ENCODE peak calls at places on chromosome 1, in five cellular contexts. P is mesenchymal stem cell, G is H9, S is H1, Z is trophoblast cell. O is an unnamed sample.

GRCh38 chr1:208047476-208047934 is 136.6 kb upstream of the CD34 start:
- DNase-seq in P (no peak), S (no peak), Z (no peak), G (no peak), O (no peak)

GRCh38 chr1:114076308-114076707 is 77.4 kb downstream of the SYT6 start:
- DNase-seq in P (no peak), G (no peak), S (no peak), Z (no peak), O (no peak)

GRCh38 chr1:37875833-37876232 is 16.4 kb upstream of the MTF1 start:
- DNase-seq in Z (no peak), S (no peak), G (no peak), P (peak), O (no peak)

GRCh38 chr1:23578311-23578996 is 19.2 kb upstream of the ID3 start:
- DNase-seq in G (no peak), S (no peak), P (peak), Z (no peak), O (no peak)

GRCh38 chr1:225451340-225451739 is 23.5 kb upstream of the LBR start:
- DNase-seq in P (no peak), G (no peak), S (no peak), Z (no peak), O (no peak)

GRCh38 chr1:107139833-107140702 is 771 bp upstream of the NTNG1 start:
- DNase-seq in P (peak), Z (peak), G (peak), S (peak), O (peak)

GRCh38 chr1:98188769-98189168 is 267.9 kb upstream of the DPYD start:
- DNase-seq in S (no peak), Z (no peak), G (no peak), P (no peak), O (no peak)

GRCh38 chr1:201988593-201988992 is 6.1 kb downstream of the RNPEP start:
- DNase-seq in S (no peak), G (no peak), P (no peak), Z (no peak), O (no peak)

GRCh38 chr1:24276791-24277190 is 42.4 kb upstream of the GRHL3 start:
- DNase-seq in G (no peak), S (no peak), P (peak), Z (no peak), O (no peak)

GRCh38 chr1:245153645-245154428 is 948 bp upstream of the KIF26B start:
- DNase-seq in G (peak), S (peak), P (peak), Z (no peak), O (peak)

GRCh38 chr1:36687312-36687711 is 204.6 kb upstream of the CSF3R start:
- DNase-seq in P (no peak), Z (no peak), G (peak), S (no peak), O (no peak)

GRCh38 chr1:83860506-83861221 is 138.3 kb downstream of the TTLL7 start:
- DNase-seq in S (peak), Z (peak), P (peak), G (peak), O (peak)

GRCh38 chr1:150072959-150073358 is 5.4 kb downstream of the VPS45 start:
- DNase-seq in Z (no peak), S (no peak), P (peak), G (no peak), O (no peak)

GRCh38 chr1:7121622-7121988 is 336.4 kb downstream of the CAMTA1 start:
- DNase-seq in Z (no peak), G (no peak), S (no peak), P (no peak), O (no peak)

GRCh38 chr1:4653328-4653660 is 1.1 kb upstream of the AJAP1 start:
- DNase-seq in P (no peak), Z (no peak), G (peak), S (peak), O (no peak)

GRCh38 chr1:221565718-221566117 is 176.2 kb downstream of the DUSP10 start:
- DNase-seq in P (no peak), Z (no peak), S (no peak), G (no peak), O (no peak)

GRCh38 chr1:89611721-89612120 is 21.2 kb upstream of the LRRC8C start:
- DNase-seq in Z (no peak), S (no peak), P (no peak), G (no peak), O (no peak)

GRCh38 chr1:160362168-160362941 is 4.5 kb upstream of the NHLH1 start:
- DNase-seq in P (no peak), S (no peak), G (no peak), Z (no peak), O (no peak)

GRCh38 chr1:231322880-231323530 is 14.6 kb downstream of the EXOC8 start:
- DNase-seq in P (no peak), S (no peak), Z (no peak), G (no peak), O (no peak)

GRCh38 chr1:216075339-216075738 is 347.9 kb downstream of the USH2A start:
- DNase-seq in S (no peak), P (peak), Z (no peak), G (peak), O (no peak)

GRCh38 chr1:31902509-31902857 is 35.7 kb downstream of the PTP4A2 start:
- DNase-seq in P (no peak), Z (no peak), G (no peak), S (no peak), O (no peak)

DNA sequence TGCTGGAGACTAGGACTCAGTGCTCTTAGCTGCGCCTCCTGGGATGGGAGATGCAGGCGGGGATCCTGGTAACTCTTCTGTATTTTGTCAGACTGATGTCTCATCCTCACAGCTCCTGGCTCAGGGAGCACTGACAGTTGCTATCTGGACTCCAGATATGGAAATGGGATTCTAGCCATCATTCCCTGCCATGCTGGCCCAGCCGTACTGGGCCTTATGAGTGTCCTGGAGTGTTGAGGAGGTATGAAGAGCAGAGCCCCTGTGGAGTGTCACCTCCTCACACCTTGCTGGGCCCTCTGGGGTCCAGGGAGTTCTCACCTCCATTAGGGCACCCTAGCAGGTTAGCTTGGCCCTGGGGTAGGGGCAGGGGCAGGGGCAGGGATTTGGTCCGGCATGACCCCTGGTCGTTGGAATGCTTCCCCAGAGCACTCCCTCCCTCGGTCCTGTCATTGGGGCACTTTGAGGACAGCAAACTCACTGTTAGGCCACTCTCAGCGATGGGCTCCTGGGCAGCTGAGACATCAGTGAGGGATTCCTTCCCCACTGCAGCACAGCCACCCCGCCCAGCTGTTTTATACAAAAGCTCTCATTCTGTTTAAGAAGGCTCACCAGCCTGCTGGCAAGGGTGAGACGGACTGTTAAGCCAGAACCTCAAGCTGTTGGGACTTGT is 86.8 kb upstream of the F3 start:
- DNase-seq in P (no peak), Z (peak), S (no peak), G (no peak), O (no peak)
- H3K14ac ChIP-seq in P (no peak), Z (no peak), S (no peak), G (no peak), O (no peak)

GRCh38 chr1:154627247-154628121 is 19.5 kb upstream of the ADAR start:
- DNase-seq in Z (peak), S (peak), G (peak), P (peak), O (peak)

GRCh38 chr1:154626456-154627246 is 18.7 kb upstream of the ADAR start:
- DNase-seq in P (no peak), S (no peak), G (no peak), Z (no peak), O (no peak)

GRCh38 chr1:154628122-154628405 is 20.1 kb upstream of the ADAR start:
- DNase-seq in G (no peak), Z (no peak), S (no peak), P (no peak), O (no peak)

GRCh38 chr1:154624756-154625643 is 17.0 kb upstream of the ADAR start:
- DNase-seq in Z (no peak), G (no peak), P (peak), S (no peak), O (no peak)

DNA sequence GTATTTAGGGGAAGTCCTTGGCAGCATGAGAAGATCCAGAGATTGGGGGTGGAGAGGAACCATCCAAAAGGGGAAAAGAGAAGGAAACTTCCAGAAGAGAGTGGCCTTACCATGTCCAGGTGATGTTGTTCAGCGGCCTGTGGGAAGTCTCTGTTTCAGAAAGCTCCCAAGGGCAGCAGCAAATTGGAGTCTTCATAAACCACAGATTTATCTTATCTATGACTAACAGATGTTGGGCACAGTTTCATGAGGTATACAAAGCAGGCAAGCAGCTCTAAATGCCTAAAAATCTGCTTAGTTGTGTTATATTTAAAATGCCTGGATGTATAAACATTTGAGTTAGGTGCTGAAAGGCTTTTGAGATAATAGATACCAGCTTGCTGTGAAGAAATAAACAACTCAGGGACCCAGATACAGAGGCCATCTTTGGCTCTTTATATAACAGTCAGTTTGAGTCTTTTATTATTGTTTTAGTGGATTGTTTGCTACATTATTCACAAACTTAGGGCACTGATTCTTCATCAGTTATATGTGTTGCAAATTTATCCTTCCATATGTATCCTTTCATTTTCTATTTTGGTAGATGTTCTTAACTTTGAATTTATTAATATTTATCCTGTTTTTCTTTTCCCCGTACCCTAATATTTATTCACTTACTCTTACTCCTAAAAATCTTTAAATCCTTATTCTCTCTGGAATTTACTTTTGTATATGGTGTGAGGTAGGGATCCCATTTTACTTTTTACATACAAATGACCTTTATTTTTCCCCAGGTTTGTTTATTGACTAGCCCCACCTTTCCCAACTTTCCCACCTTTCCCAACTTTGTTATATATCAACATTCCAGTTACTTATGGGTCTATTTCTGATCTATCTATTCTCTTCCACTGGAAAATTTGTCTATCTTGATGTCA is 21.4 kb upstream of the ADAR start:
- DNase-seq in Z (no peak), S (no peak), P (peak), G (no peak), O (no peak)
- H2AFZ ChIP-seq in Z (no peak), S (no peak), P (no peak), G (no peak), O (peak)

DNA sequence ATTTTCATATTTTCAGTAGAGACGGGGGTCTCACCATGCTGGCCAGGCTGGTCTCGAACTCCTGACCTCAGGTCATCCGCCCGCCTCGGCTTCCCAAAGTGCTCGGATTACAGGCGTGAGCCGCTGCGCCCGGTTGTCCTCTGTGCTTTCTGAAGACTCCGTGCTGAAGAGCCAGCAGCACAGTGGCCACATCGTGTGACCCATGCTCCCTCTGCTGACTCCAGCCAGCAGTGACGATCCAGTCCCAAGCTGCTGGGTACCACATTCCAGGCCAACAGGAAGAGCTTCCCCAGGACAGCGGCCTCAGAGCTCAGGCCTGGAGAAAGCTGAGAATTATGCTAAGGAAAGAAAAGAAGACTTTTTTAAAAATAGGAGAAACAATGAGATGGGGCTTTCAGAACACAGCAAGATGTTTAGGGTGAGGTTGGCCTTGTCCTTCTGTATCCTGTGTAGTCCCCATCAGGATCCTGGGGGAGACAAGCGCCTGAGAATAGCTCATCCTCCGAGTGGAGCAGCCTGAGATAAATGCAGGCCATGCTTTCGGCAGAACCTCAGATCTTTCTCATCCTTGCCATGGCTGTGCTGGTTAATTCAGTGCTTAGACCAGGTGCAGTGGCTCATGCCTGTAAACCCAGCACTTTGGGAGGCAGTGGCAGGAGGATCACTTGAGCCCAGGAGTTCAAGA is 207.1 kb downstream of the SLC35F3 start:
- DNase-seq in S (peak), P (peak), Z (peak), G (peak), O (peak)
- H2BK12ac ChIP-seq in S (no peak), P (no peak), Z (no peak), G (no peak), O (no peak)

GRCh38 chr1:213127074-213127473 is 76.0 kb downstream of the RPS6KC1 start:
- DNase-seq in S (no peak), G (no peak), P (no peak), Z (no peak), O (no peak)

GRCh38 chr1:213136190-213136917 is 85.3 kb downstream of the RPS6KC1 start:
- DNase-seq in P (no peak), G (no peak), S (no peak), Z (peak), O (no peak)

GRCh38 chr1:213135572-213135971 is 84.5 kb downstream of the RPS6KC1 start:
- DNase-seq in P (peak), S (no peak), G (no peak), Z (no peak), O (no peak)

DNA sequence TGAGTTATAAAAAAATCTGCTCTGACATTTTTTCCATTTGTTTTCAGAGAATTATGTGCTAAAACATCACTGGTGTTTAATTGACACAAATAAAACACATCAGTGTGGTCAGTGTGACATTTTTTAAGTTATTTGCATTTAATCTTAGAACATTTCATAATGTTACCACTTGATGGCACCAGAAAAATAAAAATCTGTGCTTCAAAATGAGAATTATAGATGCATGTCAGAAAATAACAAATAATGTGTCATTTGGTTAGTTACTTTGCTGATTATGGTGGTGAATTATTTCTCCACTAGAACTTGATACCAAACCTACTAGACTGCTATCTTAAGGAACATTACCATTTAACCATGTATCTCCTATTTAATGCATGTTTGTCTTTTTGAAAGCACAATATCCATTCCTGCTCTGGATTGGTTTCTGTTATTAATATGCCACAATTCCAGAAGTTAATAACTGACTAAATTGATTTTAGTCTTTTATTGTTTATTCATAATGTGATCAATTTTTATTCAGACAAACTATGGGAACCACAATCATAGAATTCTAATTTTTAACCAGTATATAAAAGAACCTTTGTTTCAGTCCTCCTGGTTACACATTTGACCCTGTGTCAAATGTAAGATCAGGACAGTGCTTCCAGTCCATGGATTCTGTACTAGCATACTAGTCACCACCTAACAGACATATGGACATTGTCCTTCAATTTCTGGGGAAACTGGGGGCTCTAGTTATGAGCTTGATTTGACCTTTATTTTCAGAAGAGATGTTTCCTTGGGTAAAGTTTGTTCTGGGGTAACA is 81.0 kb downstream of the RPS6KC1 start:
- DNase-seq in G (no peak), S (no peak), Z (no peak), P (no peak), O (no peak)
- H3K14ac ChIP-seq in G (no peak), S (no peak), Z (no peak), P (no peak), O (no peak)

GRCh38 chr1:40478276-40478675 is 1.2 kb downstream of the ZFP69 start:
- DNase-seq in P (no peak), S (no peak), Z (no peak), G (no peak), O (no peak)

GRCh38 chr1:40479156-40479555 is 2.1 kb downstream of the ZFP69 start:
- DNase-seq in G (no peak), P (no peak), Z (no peak), S (no peak), O (no peak)

GRCh38 chr1:40475268-40475667 is 1.8 kb upstream of the ZFP69 start:
- DNase-seq in Z (no peak), P (no peak), G (no peak), S (no peak), O (no peak)

GRCh38 chr1:40477680-40478057 is 579 bp downstream of the ZFP69 start:
- DNase-seq in G (no peak), P (peak), Z (no peak), S (no peak), O (no peak)

DNA sequence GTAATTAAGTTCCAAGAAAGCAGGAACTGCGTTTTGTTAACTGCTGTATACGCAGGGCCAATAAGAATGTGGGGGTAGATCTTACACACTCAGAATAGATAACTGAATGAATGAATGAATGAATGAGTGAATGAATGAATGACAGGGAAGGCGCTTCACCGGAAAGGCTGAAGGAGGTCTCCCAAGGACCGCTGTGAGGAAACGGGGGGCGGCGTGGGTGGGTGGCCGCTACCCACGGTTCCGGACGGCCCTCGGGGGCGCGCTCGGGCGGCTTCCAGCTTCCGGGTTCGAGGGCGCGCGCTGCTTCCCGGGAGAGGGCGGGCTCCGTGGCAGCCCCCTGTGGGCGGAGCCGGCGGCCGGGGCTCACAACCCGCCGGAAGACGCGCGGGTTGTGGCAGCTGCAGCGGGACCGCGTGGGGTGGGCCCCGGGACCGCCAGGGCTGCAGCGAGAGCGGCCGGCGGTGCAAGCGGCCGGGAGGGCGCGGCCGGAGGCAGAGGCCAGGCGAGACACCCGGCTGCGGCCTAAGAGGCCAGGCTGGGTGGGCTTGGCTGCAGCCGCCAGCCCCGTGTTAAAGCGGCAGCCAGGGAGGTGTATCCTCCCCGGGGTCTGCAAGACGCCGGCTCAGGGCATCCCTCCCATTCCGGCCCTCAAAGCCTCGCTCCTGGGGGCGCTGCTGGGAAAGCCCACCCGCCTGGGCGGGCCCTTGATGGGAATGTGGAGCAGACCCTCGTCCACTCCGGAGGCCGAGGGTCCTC is at the start of gene ZFP69:
- DNase-seq in S (peak), G (peak), P (peak), Z (peak), O (peak)
- H2AFZ ChIP-seq in S (peak), G (peak), P (peak), Z (peak), O (peak)

GRCh38 chr1:209307836-209308235 is 275.7 kb upstream of the CAMK1G start:
- DNase-seq in S (no peak), P (no peak), G (no peak), Z (no peak), O (no peak)

GRCh38 chr1:209316929-209317328 is 266.6 kb upstream of the CAMK1G start:
- DNase-seq in P (no peak), Z (no peak), G (no peak), S (no peak), O (no peak)

DNA sequence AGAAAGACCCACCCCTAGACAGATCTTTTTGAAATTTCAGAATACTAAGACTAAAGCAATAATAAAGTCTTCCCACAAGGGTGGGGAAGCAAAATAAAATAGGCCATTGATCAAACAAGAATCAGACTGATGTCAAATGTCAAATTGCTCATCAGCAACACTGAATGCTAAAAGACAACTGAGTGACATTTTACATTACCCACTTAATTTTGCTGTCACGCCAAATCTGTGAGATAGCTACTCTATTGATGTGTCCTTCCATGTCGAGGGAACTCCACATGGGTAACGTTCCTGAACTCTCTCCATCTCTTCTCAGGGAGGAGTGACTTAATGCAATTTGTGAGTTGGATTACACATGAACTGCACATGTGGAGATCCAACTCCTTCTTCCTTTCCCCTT is 271.7 kb upstream of the CAMK1G start:
- DNase-seq in P (no peak), S (no peak), Z (no peak), G (no peak), O (no peak)
- H2BK12ac ChIP-seq in P (no peak), S (no peak), Z (no peak), G (no peak), O (no peak)

GRCh38 chr1:93907718-93908117 is 1.5 kb downstream of the GCLM start:
- DNase-seq in P (peak), Z (no peak), S (no peak), G (no peak), O (no peak)
- H3K14ac ChIP-seq in P (no peak), Z (no peak), S (no peak), G (no peak), O (no peak)

GRCh38 chr1:29209173-29209572 is 21.6 kb downstream of the MECR start:
- DNase-seq in S (no peak), Z (no peak), G (no peak), P (peak), O (no peak)
- H2AFZ ChIP-seq in S (no peak), Z (no peak), G (no peak), P (no peak), O (no peak)

O was measured in neuronal stem cell.